ENCODE peak calls at places on chromosomes 5 and 9, in six cellular contexts. Q is GM12878, I is Panc1, D is HepG2, K is HCT116, S is SK-N-SH. R is an unnamed sample.

GRCh38 chr5:172425402-172425801 is 28.9 kb downstream of the SH3PXD2B start:
- DNase-seq in S (no peak), I (no peak), D (no peak), K (no peak), Q (no peak), R (no peak)

GRCh38 chr5:127673401-127673800 is 24.5 kb downstream of the CTXN3 start:
- DNase-seq in Q (no peak), I (no peak), D (no peak), S (no peak), K (no peak), R (no peak)

GRCh38 chr9:118701985-118702384 is 667.2 kb downstream of the BRINP1 start:
- DNase-seq in I (no peak), D (no peak), S (no peak), K (no peak), Q (no peak), R (no peak)

GRCh38 chr9:93910598-93910997 is 44.6 kb downstream of the BARX1 start:
- DNase-seq in S (no peak), K (no peak), Q (no peak), D (no peak), I (no peak), R (peak)

GRCh38 chr5:131296213-131296672 is 32.4 kb downstream of the CDC42SE2 start:
- DNase-seq in D (no peak), Q (no peak), I (no peak), K (no peak), S (no peak), R (no peak)

GRCh38 chr9:135339378-135339973 is 140.1 kb upstream of the PPP1R26 start:
- DNase-seq in S (no peak), D (no peak), Q (no peak), K (no peak), I (no peak), R (no peak)

GRCh38 chr9:71839665-71840064 is 71.3 kb downstream of the ABHD17B start:
- DNase-seq in I (no peak), S (no peak), K (no peak), Q (no peak), D (no peak), R (no peak)

GRCh38 chr9:5587024-5587423 is 41.9 kb upstream of the RIC1 start:
- DNase-seq in Q (no peak), K (no peak), S (no peak), I (no peak), D (no peak), R (no peak)

GRCh38 chr5:44002381-44002901 is 386.8 kb downstream of the FGF10 start:
- DNase-seq in K (peak), S (no peak), D (peak), I (peak), Q (no peak), R (no peak)

GRCh38 chr5:14676320-14676719 is 11.8 kb downstream of the OTULIN start:
- DNase-seq in I (no peak), D (no peak), K (no peak), Q (no peak), S (no peak), R (no peak)

GRCh38 chr5:27479859-27480258 is 441.5 kb upstream of the CDH9 start:
- DNase-seq in K (no peak), S (no peak), I (no peak), D (no peak), Q (no peak), R (no peak)

GRCh38 chr9:96524045-96524444 is 74.1 kb downstream of the HABP4 start:
- DNase-seq in S (no peak), K (no peak), Q (no peak), D (no peak), I (no peak), R (no peak)

GRCh38 chr9:117268847-117269452 is 145.9 kb downstream of the ASTN2 start:
- DNase-seq in Q (no peak), D (no peak), S (no peak), K (no peak), I (no peak), R (no peak)

GRCh38 chr5:148459669-148460068 is 75.9 kb downstream of the FBXO38 start:
- DNase-seq in S (no peak), D (no peak), K (no peak), I (no peak), Q (no peak), R (no peak)

GRCh38 chr5:148467958-148468357 is 84.2 kb downstream of the FBXO38 start:
- DNase-seq in S (no peak), Q (no peak), K (no peak), D (no peak), I (no peak), R (no peak)

GRCh38 chr5:148469446-148470062 is 85.8 kb downstream of the FBXO38 start:
- DNase-seq in I (peak), K (no peak), S (no peak), D (no peak), Q (no peak), R (no peak)

GRCh38 chr5:148471379-148471778 is 87.6 kb downstream of the FBXO38 start:
- DNase-seq in I (no peak), Q (no peak), D (no peak), K (no peak), S (no peak), R (no peak)

GRCh38 chr5:148465381-148466290 is 81.9 kb downstream of the FBXO38 start:
- DNase-seq in I (no peak), D (no peak), K (no peak), Q (no peak), S (no peak), R (no peak)
- TF ChIP-seq SIN3A in I (no peak), D (no peak), K (no peak), Q (no peak), S (no peak), R (no peak)

GRCh38 chr5:142215915-142216681 is 107.5 kb downstream of the NDFIP1 start:
- DNase-seq in K (peak), Q (no peak), I (peak), S (no peak), D (peak), R (no peak)
- TF ChIP-seq SIN3A in K (no peak), Q (no peak), I (no peak), S (peak), D (no peak), R (no peak)

GRCh38 chr5:151174612-151175101 is 17.1 kb upstream of the ANXA6 start:
- DNase-seq in D (no peak), S (no peak), I (no peak), K (no peak), Q (no peak), R (no peak)
- TF ChIP-seq SIN3A in D (no peak), S (no peak), I (no peak), K (no peak), Q (no peak), R (no peak)

DNA sequence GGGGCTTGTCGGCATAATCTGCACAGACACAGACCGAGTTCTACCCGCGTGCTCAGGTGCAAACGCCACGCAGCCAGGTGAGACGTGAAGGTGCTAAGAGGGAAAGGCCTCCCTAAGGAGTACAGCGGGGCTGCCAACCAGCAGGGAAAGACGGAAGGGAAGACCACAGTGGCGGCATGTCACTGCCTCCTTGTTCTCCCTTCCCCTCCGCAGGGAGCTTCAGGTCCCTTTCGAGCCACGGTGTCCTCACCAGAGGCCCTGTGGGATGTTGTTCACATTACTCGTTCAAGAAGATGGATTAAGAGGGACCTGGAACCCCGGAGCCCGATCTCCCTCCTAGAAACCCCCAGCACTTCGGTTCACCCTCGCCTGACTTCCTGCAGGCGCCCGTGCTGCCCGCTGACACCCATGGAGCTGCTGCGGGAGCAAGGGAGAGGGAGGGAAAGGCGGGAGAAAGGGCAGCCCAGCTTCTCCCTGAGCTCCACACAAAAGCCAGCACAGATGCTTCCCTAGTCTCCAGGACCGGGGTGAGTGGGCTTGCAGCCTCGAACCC is 688 bp downstream of the BRD9 start:
- DNase-seq in I (no peak), Q (no peak), K (no peak), S (no peak), D (no peak), R (no peak)
- TF ChIP-seq SIN3A in I (no peak), Q (no peak), K (no peak), S (no peak), D (no peak), R (no peak)

DNA sequence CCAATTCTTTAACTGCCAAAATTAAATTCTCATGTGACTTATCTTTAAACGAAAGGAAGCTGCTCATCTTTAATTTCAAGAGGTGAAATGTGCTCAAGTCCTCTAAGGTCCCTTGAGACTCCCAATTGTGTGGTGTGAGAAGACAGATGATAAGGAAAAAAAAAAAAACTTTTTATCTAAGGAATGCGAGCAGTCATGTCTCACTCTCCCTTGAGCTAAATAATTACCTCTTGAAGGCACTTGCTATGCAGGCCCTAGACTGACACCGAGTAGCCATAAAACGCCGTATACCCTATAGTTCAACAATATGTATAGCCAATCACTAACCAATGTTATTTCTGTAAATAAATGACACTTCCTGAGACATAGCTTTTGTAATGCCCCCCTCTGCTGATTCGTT is 1.5 kb upstream of the DTWD2 start:
- DNase-seq in D (no peak), I (no peak), S (no peak), K (no peak), Q (no peak), R (no peak)
- TF ChIP-seq SIN3A in D (no peak), I (no peak), S (no peak), K (no peak), Q (no peak), R (no peak)

GRCh38 chr5:67297376-67297775 is 100.8 kb upstream of the CD180 start:
- DNase-seq in D (no peak), S (no peak), Q (no peak), K (no peak), I (no peak), R (no peak)
- TF ChIP-seq SIN3A in D (no peak), S (no peak), Q (no peak), K (no peak), I (no peak), R (no peak)

R was measured in H1.